ENCODE peak calls at places on chromosomes 13 and 19, in five cellular contexts. B is DMS79; O is stimulated activated CD8-positive, alpha-beta memory T cell treated with anti-CD3 and anti-CD28 coated beads, Interleukin-2, amount 100 ng/mL, for 48 hours; Y is esophagus squamous epithelium; D is HAP-1. I is an unnamed sample.

GRCh38 chr19:12899891-12900518 is 9.0 kb downstream of the GCDH start:
- DNase-seq in B (no peak), O (peak; percentile 33), Y (no peak), D (no peak), I (no peak)

GRCh38 chr19:42326969-42327368 is 1.5 kb downstream of the MEGF8 start:
- DNase-seq in B (no peak), O (no peak), Y (no peak), D (no peak), I (no peak)

GRCh38 chr13:112434032-112434431 is 57.9 kb downstream of the SPACA7 start:
- DNase-seq in B (no peak), O (no peak), Y (no peak), D (no peak), I (no peak)

GRCh38 chr19:13117772-13118423 is at the start of gene NACC1:
- DNase-seq in B (peak; percentile 70), O (peak; percentile 86), Y (no peak), D (peak; percentile 94), I (peak; percentile 56)

GRCh38 chr13:69291292-69291906 is 816.2 kb upstream of the ATXN8OS start:
- DNase-seq in B (no peak), O (no peak), Y (no peak), D (no peak), I (no peak)

GRCh38 chr13:93118081-93118615 is 108.5 kb upstream of the GPC6 start:
- DNase-seq in B (no peak), O (no peak), Y (no peak), D (no peak), I (no peak)

GRCh38 chr13:109381546-109382180 is 404.7 kb downstream of the IRS2 start:
- DNase-seq in B (no peak), O (no peak), Y (no peak), D (no peak), I (no peak)

GRCh38 chr13:85974604-85975366 is 175.6 kb upstream of the SLITRK6 start:
- DNase-seq in B (no peak), O (no peak), Y (no peak), D (no peak), I (no peak)

GRCh38 chr19:6481541-6482342 is at the start of gene DENND1C:
- DNase-seq in B (no peak), O (peak; percentile 65), Y (peak; percentile 23), D (peak; percentile 73), I (no peak)

GRCh38 chr13:112453207-112453829 is 77.2 kb downstream of the SPACA7 start:
- DNase-seq in B (peak; percentile 10), O (no peak), Y (no peak), D (no peak), I (no peak)

GRCh38 chr13:48723168-48723567 is 69.4 kb downstream of the CYSLTR2 start:
- DNase-seq in B (no peak), O (no peak), Y (no peak), D (no peak), I (no peak)

GRCh38 chr19:47157455-47158321 is 27.1 kb downstream of the SAE1 start:
- DNase-seq in B (peak; percentile 50), O (no peak), Y (no peak), D (peak; percentile 89), I (peak; percentile 73)

GRCh38 chr19:2494084-2494446 is 18.1 kb downstream of the GADD45B start:
- DNase-seq in B (no peak), O (no peak), Y (no peak), D (no peak), I (peak; percentile 77)

GRCh38 chr13:92379371-92379770 is 847.2 kb upstream of the GPC6 start:
- DNase-seq in B (no peak), O (no peak), Y (no peak), D (no peak), I (no peak)

GRCh38 chr19:29674374-29675119 is 9.3 kb downstream of the PLEKHF1 start:
- DNase-seq in B (no peak), O (no peak), Y (no peak), D (no peak), I (no peak)

GRCh38 chr13:32205426-32206096 is 109.6 kb downstream of the ZAR1L start:
- DNase-seq in B (peak; percentile 66), O (no peak), Y (no peak), D (no peak), I (no peak)

GRCh38 chr19:42169486-42169885 is 37.2 kb upstream of the POU2F2 start:
- DNase-seq in B (no peak), O (no peak), Y (no peak), D (no peak), I (no peak)

GRCh38 chr19:22622901-22623840 is 11.0 kb upstream of the ZNF492 start:
- DNase-seq in B (no peak), O (no peak), Y (no peak), D (no peak), I (peak; percentile 74)

GRCh38 chr13:22735381-22735995 is 445.3 kb upstream of the SGCG start:
- DNase-seq in B (no peak), O (no peak), Y (no peak), D (no peak), I (no peak)

GRCh38 chr13:109510036-109510435 is 276.3 kb downstream of the IRS2 start:
- DNase-seq in B (no peak), O (no peak), Y (no peak), D (no peak), I (no peak)

GRCh38 chr19:35592226-35592625 is 6.3 kb downstream of the PMIS2 start:
- DNase-seq in B (no peak), O (no peak), Y (no peak), D (peak; percentile 26), I (no peak)

GRCh38 chr19:12828494-12828893 is 5.9 kb downstream of the RTBDN start:
- DNase-seq in B (peak; percentile 81), O (no peak), Y (no peak), D (peak; percentile 91), I (no peak)

GRCh38 chr19:29292146-29292545 is 79.2 kb upstream of the UQCRFS1 start:
- DNase-seq in B (no peak), O (no peak), Y (no peak), D (no peak), I (no peak)

GRCh38 chr13:97498419-97498818 is 64.5 kb downstream of the RAP2A start:
- DNase-seq in B (no peak), O (no peak), Y (no peak), D (no peak), I (no peak)

GRCh38 chr13:65074248-65074647 is 2155.9 kb downstream of the PCDH9 start:
- DNase-seq in B (no peak), O (no peak), Y (no peak), D (no peak), I (no peak)

GRCh38 chr19:41159861-41160260 is 33.2 kb upstream of the CYP2S1 start:
- DNase-seq in B (no peak), O (no peak), Y (no peak), D (no peak), I (no peak)

GRCh38 chr13:38535271-38535670 is 151.6 kb upstream of the FREM2 start:
- DNase-seq in B (no peak), O (no peak), Y (no peak), D (no peak), I (no peak)

GRCh38 chr19:48458016-48458415 is 2.6 kb downstream of the KCNJ14 start:
- DNase-seq in B (no peak), O (no peak), Y (no peak), D (no peak), I (no peak)

GRCh38 chr19:52734340-52734892 is 428 bp downstream of the ZNF611 start:
- DNase-seq in B (no peak), O (no peak), Y (no peak), D (peak; percentile 49), I (no peak)

GRCh38 chr13:40536443-40537113 is 129.9 kb downstream of the FOXO1 start:
- DNase-seq in B (peak; percentile 58), O (no peak), Y (no peak), D (no peak), I (no peak)

GRCh38 chr13:87661471-87661870 is 9.7 kb upstream of the SLITRK5 start:
- DNase-seq in B (no peak), O (no peak), Y (no peak), D (no peak), I (no peak)

GRCh38 chr19:7868671-7869452 is 5.3 kb downstream of the PRR36 start:
- DNase-seq in B (no peak), O (peak; percentile 68), Y (no peak), D (peak; percentile 97), I (no peak)

GRCh38 chr13:44667950-44668349 is 91.8 kb upstream of the TSC22D1 start:
- DNase-seq in B (no peak), O (no peak), Y (no peak), D (no peak), I (no peak)

GRCh38 chr13:88932950-88933349 is 1261.8 kb downstream of the SLITRK5 start:
- DNase-seq in B (no peak), O (no peak), Y (no peak), D (no peak), I (no peak)

GRCh38 chr13:83019986-83020385 is 862.3 kb downstream of the SLITRK1 start:
- DNase-seq in B (no peak), O (no peak), Y (no peak), D (no peak), I (no peak)

GRCh38 chr13:99266827-99267226 is 8.6 kb upstream of the GPR18 start:
- DNase-seq in B (no peak), O (no peak), Y (no peak), D (no peak), I (no peak)

GRCh38 chr19:3980353-3981251 is 4.7 kb downstream of the EEF2 start:
- DNase-seq in B (no peak), O (no peak), Y (no peak), D (peak; percentile 18), I (no peak)

I was measured in ascending aorta.